ENCODE peak calls at places on chromosomes 13 and 19, in four cellular contexts. B, W, G and P are unnamed samples.

GRCh38 chr19:42764836-42765235 is 642 bp downstream of the PSG8 start:
- DNase-seq in B (no peak), W (no peak), G (no peak), P (no peak)

GRCh38 chr19:12871681-12872080 is 9.6 kb downstream of the DNASE2 start:
- DNase-seq in B (no peak), W (no peak), G (no peak), P (no peak)

GRCh38 chr13:33277351-33277750 is 8.2 kb downstream of the STARD13 start:
- DNase-seq in B (no peak), W (no peak), G (no peak), P (no peak)

GRCh38 chr19:37334179-37335071 is 36.5 kb upstream of the ZNF527 start:
- DNase-seq in B (peak), W (peak), G (no peak), P (peak)

GRCh38 chr19:23287620-23288019 is 37.4 kb upstream of the ZNF724 start:
- DNase-seq in B (no peak), W (peak), G (no peak), P (no peak)

GRCh38 chr19:46133101-46133627 is 8.7 kb upstream of the IGFL3 start:
- DNase-seq in B (peak), W (peak), G (peak), P (peak)

GRCh38 chr19:54096642-54097106 is 3.9 kb downstream of the OSCAR start:
- DNase-seq in B (peak), W (peak), G (peak), P (peak)

GRCh38 chr13:29507356-29507755 is 88.1 kb downstream of the SLC7A1 start:
- DNase-seq in B (no peak), W (no peak), G (no peak), P (no peak)

GRCh38 chr19:3481241-3482090 is 1.1 kb upstream of the SMIM24 start:
- DNase-seq in B (no peak), W (peak), G (no peak), P (peak)

GRCh38 chr19:18612772-18613588 is at the start of gene TMEM59L:
- DNase-seq in B (no peak), W (no peak), G (no peak), P (peak)

GRCh38 chr19:5149508-5149907 is 180.6 kb downstream of the KDM4B start:
- DNase-seq in B (no peak), W (no peak), G (no peak), P (no peak)

GRCh38 chr19:31118926-31119325 is 230.3 kb downstream of the TSHZ3 start:
- DNase-seq in B (no peak), W (no peak), G (no peak), P (no peak)

GRCh38 chr19:11861301-11861700 is 12.8 kb downstream of the ZNF439 start:
- DNase-seq in B (no peak), W (no peak), G (no peak), P (no peak)

GRCh38 chr19:6577410-6578125 is 13.4 kb downstream of the CD70 start:
- DNase-seq in B (no peak), W (no peak), G (no peak), P (no peak)

GRCh38 chr19:4361152-4362037 is 18.0 kb downstream of the MPND start:
- DNase-seq in B (no peak), W (peak), G (no peak), P (peak)

GRCh38 chr13:50389726-50390125 is 374.5 kb downstream of the KCNRG start:
- DNase-seq in B (no peak), W (no peak), G (no peak), P (no peak)

GRCh38 chr13:42747399-42747873 is 33.9 kb upstream of the FAM216B start:
- DNase-seq in B (peak), W (peak), G (no peak), P (no peak)

GRCh38 chr13:71785361-71785760 is 81.6 kb downstream of the DACH1 start:
- DNase-seq in B (no peak), W (no peak), G (no peak), P (no peak)

GRCh38 chr13:40208517-40208916 is 457.9 kb downstream of the FOXO1 start:
- DNase-seq in B (no peak), W (no peak), G (no peak), P (no peak)

GRCh38 chr19:6071840-6072239 is 38.5 kb downstream of the RFX2 start:
- DNase-seq in B (no peak), W (no peak), G (no peak), P (no peak)

GRCh38 chr13:45015300-45015699 is 26.0 kb downstream of the GPALPP1 start:
- DNase-seq in B (peak), W (no peak), G (no peak), P (no peak)

GRCh38 chr13:38637576-38637975 is 49.3 kb upstream of the FREM2 start:
- DNase-seq in B (no peak), W (no peak), G (no peak), P (no peak)

GRCh38 chr19:49356382-49356781 is 5.8 kb downstream of the TEAD2 start:
- DNase-seq in B (no peak), W (no peak), G (no peak), P (no peak)

GRCh38 chr13:109784590-109785140 is 1.7 kb downstream of the IRS2 start:
- DNase-seq in B (peak), W (peak), G (no peak), P (peak)
- H3K9ac ChIP-seq in B (peak), W (peak), G (peak), P (no peak)

DNA sequence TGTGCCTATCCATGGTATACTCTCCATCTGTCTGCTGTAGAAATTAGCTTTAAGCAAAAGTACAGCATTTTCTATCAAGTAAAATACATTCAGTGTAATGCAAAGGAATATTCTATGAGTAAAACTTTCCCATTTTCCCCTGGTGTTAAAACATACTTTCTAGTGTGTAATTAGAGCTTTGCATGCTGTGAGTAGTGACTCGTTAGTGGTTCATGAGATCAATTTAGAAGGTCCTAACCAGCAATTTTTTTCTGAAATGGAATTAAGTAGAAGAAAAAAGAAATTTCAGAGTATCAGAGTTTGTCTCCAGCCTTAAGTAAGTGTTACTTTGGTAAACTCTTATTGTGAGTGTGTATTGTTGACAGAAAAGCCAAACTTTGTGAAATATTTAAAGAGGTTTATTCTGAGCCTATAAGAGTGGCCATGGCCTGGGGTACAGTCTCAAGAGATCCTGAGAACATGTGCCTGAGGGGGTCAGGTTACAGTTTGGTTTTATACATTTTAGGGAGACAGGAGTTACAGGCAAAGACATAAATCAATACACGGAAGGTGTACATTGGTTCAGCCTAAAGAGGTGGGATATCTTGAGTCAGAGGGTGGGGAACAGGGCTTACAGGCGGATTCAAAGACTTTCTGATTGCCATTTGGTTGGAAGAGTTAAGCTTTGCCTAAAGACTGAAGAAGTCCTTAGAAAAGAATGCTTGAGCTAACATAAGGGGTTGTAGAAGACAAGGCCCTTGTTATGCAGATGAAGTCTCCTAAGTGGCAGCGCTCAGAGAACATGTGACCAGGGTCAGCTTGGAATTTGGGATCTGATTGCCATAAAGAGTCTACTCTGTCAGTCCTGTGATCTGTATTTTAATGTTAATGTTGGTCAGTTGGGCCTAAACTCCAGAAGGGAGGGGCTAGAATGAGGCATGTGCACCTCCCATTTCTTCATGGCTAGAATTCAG is 25.5 kb downstream of the FAM187B start:
- DNase-seq in B (no peak), W (peak), G (no peak), P (peak)
- H3K9ac ChIP-seq in B (no peak), W (no peak), G (no peak), P (no peak)

DNA sequence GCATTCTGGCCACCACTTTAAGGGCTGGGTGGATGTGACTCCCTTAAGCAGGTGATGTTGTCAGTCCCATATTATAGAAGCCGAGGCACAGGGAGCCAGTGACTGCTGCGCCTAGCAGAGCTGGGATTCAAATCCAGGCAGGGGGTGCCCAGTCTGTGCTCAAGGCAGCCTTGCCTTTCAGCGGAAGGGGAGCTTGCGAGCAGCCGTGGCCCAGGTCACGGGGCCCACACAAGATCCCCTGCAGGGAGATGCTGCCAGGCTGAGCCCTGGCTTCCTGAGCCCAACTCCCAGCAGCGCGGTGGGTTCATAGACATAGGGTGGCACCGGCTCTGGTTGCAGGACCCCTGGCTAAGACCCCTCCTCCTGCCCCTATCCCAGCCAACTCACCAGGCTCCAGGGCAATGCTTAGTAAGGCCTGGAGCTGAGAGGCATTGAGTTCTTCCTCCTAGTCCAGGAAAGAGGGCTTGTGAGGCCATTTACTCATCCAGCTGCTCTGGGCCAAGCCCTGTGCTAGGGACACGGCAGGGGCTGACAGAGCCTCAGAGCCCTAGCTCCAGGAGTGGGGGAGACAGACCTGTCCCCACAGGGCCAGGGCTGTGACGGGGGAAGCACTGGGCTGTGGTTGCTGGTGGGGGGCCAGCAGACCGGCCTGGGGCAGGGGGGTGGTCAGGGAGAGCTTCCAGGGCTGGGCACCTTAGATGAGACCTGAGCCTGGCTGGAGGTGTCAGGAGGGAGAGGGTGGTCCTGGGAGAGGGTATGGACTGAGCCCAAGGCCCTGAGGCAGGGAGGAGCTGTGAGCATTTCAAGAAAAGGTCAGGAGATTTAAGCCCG is 9.6 kb downstream of the CAPN12 start:
- DNase-seq in B (no peak), W (peak), G (no peak), P (peak)
- H3K9ac ChIP-seq in B (no peak), W (peak), G (peak), P (no peak)

GRCh38 chr13:21012211-21012610 is 49.2 kb downstream of the LATS2 start:
- DNase-seq in B (peak), W (no peak), G (no peak), P (peak)

GRCh38 chr13:21012841-21013681 is 48.3 kb downstream of the LATS2 start:
- DNase-seq in B (peak), W (no peak), G (no peak), P (no peak)

GRCh38 chr13:21014666-21015170 is 46.7 kb downstream of the LATS2 start:
- DNase-seq in B (peak), W (no peak), G (no peak), P (no peak)

GRCh38 chr13:21014139-21014665 is 47.2 kb downstream of the LATS2 start:
- DNase-seq in B (peak), W (no peak), G (no peak), P (no peak)

DNA sequence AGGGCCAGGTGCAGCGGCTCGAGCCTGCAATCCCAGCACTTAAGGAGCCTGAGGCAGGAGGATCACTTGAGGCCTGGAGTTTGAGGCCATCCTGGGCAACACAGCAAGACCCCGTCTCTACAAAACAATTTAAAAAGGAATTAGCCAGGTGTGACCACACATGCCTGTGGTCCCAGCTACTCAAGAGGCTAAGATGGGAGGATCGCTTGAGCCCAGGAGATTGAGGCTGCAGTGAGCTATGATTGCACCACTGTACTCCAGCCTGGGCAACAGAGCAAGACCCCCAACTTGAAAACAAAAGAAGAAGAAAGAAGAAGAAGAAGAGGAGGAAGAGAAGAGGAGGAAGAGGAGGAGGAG is 47.7 kb downstream of the LATS2 start:
- DNase-seq in B (no peak), W (no peak), G (no peak), P (no peak)
- H3K9ac ChIP-seq in B (no peak), W (no peak), G (no peak), P (no peak)

GRCh38 chr13:48590141-48590863 is 57.4 kb upstream of the RCBTB2 start:
- DNase-seq in B (no peak), W (peak), G (no peak), P (no peak)
- H3K9ac ChIP-seq in B (no peak), W (no peak), G (no peak), P (no peak)

GRCh38 chr19:38387550-38388309 is at the start of gene GGN:
- DNase-seq in B (peak), W (peak), G (peak), P (peak)

GRCh38 chr19:38389957-38390924 is 1.7 kb downstream of the SPRED3 start:
- DNase-seq in B (no peak), W (peak), G (no peak), P (peak)

GRCh38 chr19:38389101-38389925 is 816 bp downstream of the SPRED3 start:
- DNase-seq in B (peak), W (peak), G (no peak), P (peak)

GRCh38 chr19:38386968-38387549 is 775 bp downstream of the GGN start:
- DNase-seq in B (no peak), W (no peak), G (no peak), P (no peak)

DNA sequence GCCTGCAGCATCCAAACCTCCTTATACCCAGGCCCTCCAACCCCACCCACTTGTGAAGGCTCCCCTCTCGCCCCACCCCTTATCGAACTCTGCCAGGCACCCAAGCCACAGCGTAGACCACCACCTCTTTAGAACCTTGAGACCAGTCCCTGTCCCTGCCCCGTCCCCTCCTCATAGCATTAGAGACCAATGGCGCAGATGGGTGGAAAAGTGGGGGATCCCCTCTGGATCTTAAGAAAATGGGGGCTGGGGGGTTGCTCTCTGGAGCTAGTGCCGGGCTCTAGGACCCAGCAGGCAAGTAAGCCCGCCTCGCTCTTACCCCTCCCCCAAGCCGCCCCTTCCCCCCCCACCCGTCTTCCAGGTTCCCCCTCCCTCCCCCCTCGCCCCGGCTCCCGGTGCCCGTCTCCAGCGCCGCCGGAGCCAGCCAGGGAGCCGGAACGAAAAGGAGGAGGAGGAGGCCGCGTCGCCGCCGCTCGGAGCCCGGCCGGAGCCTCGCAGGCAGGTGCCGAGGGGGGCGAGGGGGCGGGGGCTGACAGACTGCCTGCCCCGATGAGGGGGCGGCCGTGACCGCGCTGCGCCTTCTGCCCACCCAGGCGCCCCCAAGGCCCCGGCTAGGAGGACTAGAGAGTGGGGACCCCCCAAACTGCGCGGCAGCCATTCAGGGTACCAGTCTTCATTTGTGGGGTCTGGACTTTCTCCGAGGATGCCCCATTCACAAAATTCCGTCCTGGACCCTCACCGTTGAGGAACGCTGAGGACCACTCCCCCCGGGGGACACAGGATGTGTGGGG is at the start of gene SPRED3:
- DNase-seq in B (no peak), W (no peak), G (no peak), P (no peak)
- H3K9ac ChIP-seq in B (peak), W (peak), G (peak), P (peak)

GRCh38 chr19:1279261-1279660 is 3.9 kb downstream of the FAM174C start:
- DNase-seq in B (no peak), W (no peak), G (no peak), P (no peak)

GRCh38 chr19:1280588-1281269 is 4.9 kb upstream of the EFNA2 start:
- DNase-seq in B (no peak), W (no peak), G (no peak), P (no peak)

GRCh38 chr19:1281270-1281894 is 4.3 kb upstream of the EFNA2 start:
- DNase-seq in B (no peak), W (no peak), G (no peak), P (no peak)

GRCh38 chr19:1278713-1279112 is 3.4 kb downstream of the FAM174C start:
- DNase-seq in B (no peak), W (no peak), G (no peak), P (no peak)

GRCh38 chr19:1279782-1280341 is 4.5 kb downstream of the FAM174C start:
- DNase-seq in B (peak), W (peak), G (peak), P (peak)
- H3K9ac ChIP-seq in B (no peak), W (no peak), G (no peak), P (no peak)

GRCh38 chr19:40603071-40603718 is 2.0 kb downstream of the LTBP4 start:
- DNase-seq in B (peak), W (peak), G (no peak), P (no peak)
- H3K9ac ChIP-seq in B (peak), W (peak), G (peak), P (peak)

DNA sequence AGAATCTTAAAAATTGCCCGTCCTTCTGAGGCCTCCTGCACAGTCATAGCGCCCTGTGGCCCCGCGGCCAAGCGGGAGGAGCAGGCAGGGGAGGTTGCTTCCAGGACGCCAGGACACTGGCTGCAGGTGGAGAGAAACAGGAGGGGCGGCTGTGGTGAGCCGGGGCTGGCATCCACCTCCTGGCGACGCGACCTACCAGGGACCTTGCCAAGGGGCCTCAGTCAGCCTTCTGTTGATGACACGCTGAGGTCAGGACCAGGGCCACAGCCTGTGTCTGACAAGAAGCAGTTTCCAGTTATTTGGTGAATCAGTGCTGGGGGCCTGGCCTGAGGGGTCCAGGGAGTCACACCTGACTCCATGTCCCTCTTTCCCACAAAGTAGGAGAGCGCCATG is 13.3 kb upstream of the MKNK2 start:
- DNase-seq in B (no peak), W (no peak), G (no peak), P (no peak)
- H3K9ac ChIP-seq in B (no peak), W (no peak), G (peak), P (no peak)